ENCODE peak calls at places on chromosomes 3 and 15, in eight cellular contexts. F is GM23338; Q is tibial artery; Y is A673; L is left ventricle myocardium inferior; K is upper lobe of right lung; O is naive thymus-derived CD4-positive, alpha-beta T cell; S is uterus. U is an unnamed sample.

GRCh38 chr15:69561071-69561784 is 108.6 kb downstream of the RPLP1 start:
- DNase-seq in F (no peak), Q (no peak), Y (no peak), L (no peak), K (no peak), O (no peak), S (no peak), U (no peak)

GRCh38 chr3:71447803-71448202 is 135.7 kb downstream of the FOXP1 start:
- DNase-seq in F (no peak), Q (no peak), Y (no peak), L (no peak), K (no peak), O (no peak), S (no peak), U (no peak)

GRCh38 chr3:29333520-29333919 is 52.6 kb downstream of the RBMS3 start:
- DNase-seq in F (no peak), Q (no peak), Y (peak; percentile 45), L (no peak), K (no peak), O (no peak), S (no peak), U (no peak)

GRCh38 chr3:129003578-129004112 is 2.5 kb downstream of the EFCC1 start:
- DNase-seq in F (peak; percentile 82), Q (no peak), Y (no peak), L (no peak), K (peak; percentile 86), O (peak; percentile 66), S (no peak), U (peak; percentile 78)

GRCh38 chr15:41870689-41871081 is 23.2 kb downstream of the SPTBN5 start:
- DNase-seq in F (no peak), Q (no peak), Y (no peak), L (no peak), K (no peak), O (peak; percentile 68), S (no peak), U (no peak)

GRCh38 chr3:149299938-149300791 is 33.3 kb downstream of the TM4SF18 start:
- DNase-seq in F (no peak), Q (peak; percentile 33), Y (peak; percentile 33), L (no peak), K (no peak), O (no peak), S (peak; percentile 27), U (no peak)

GRCh38 chr3:186013312-186013711 is 75.5 kb upstream of the TRA2B start:
- DNase-seq in F (no peak), Q (no peak), Y (no peak), L (no peak), K (no peak), O (no peak), S (no peak), U (no peak)

GRCh38 chr3:64352596-64352989 is 127.3 kb upstream of the PRICKLE2 start:
- DNase-seq in F (no peak), Q (no peak), Y (no peak), L (no peak), K (no peak), O (no peak), S (no peak), U (no peak)

GRCh38 chr15:77479015-77479414 is 58.3 kb downstream of the HMG20A start:
- DNase-seq in F (no peak), Q (no peak), Y (no peak), L (no peak), K (no peak), O (no peak), S (no peak), U (no peak)

GRCh38 chr3:44995142-44995770 is 19.2 kb downstream of the EXOSC7 start:
- DNase-seq in F (no peak), Q (peak; percentile 74), Y (peak; percentile 69), L (no peak), K (no peak), O (no peak), S (peak; percentile 32), U (no peak)

GRCh38 chr15:77702211-77702957 is 69.7 kb upstream of the LINGO1 start:
- DNase-seq in F (peak; percentile 93), Q (no peak), Y (no peak), L (no peak), K (no peak), O (no peak), S (no peak), U (peak; percentile 95)

GRCh38 chr3:194472290-194472920 is 14.4 kb downstream of the ATP13A3 start:
- DNase-seq in F (peak; percentile 87), Q (no peak), Y (peak; percentile 81), L (no peak), K (no peak), O (peak; percentile 56), S (no peak), U (no peak)

GRCh38 chr3:156599475-156599874 is 44.6 kb upstream of the SSR3 start:
- DNase-seq in F (peak; percentile 8), Q (no peak), Y (no peak), L (no peak), K (no peak), O (no peak), S (no peak), U (peak; percentile 68)

GRCh38 chr3:188230962-188231361 is 77.0 kb downstream of the LPP start:
- DNase-seq in F (no peak), Q (no peak), Y (peak; percentile 48), L (no peak), K (no peak), O (no peak), S (no peak), U (no peak)

GRCh38 chr15:77975332-77976119 is 102.0 kb downstream of the TBC1D2B start:
- DNase-seq in F (no peak), Q (no peak), Y (no peak), L (peak; percentile 64), K (no peak), O (no peak), S (peak; percentile 65), U (no peak)

GRCh38 chr3:151918253-151919029 is 45.0 kb downstream of the SUCNR1 start:
- DNase-seq in F (peak; percentile 61), Q (no peak), Y (peak; percentile 73), L (no peak), K (no peak), O (peak; percentile 20), S (no peak), U (no peak)

GRCh38 chr15:83250766-83251165 is 33.7 kb downstream of the BNC1 start:
- DNase-seq in F (no peak), Q (no peak), Y (no peak), L (no peak), K (no peak), O (no peak), S (no peak), U (no peak)

GRCh38 chr3:25033407-25034029 is 394.5 kb upstream of the RARB start:
- DNase-seq in F (peak; percentile 93), Q (peak; percentile 29), Y (peak; percentile 67), L (peak; percentile 36), K (no peak), O (no peak), S (no peak), U (peak; percentile 87)

GRCh38 chr3:54197509-54197908 is 75.2 kb downstream of the CACNA2D3 start:
- DNase-seq in F (no peak), Q (no peak), Y (no peak), L (no peak), K (no peak), O (no peak), S (no peak), U (no peak)

GRCh38 chr3:10970306-10970979 is 22.1 kb upstream of the SLC6A1 start:
- DNase-seq in F (no peak), Q (no peak), Y (no peak), L (no peak), K (no peak), O (no peak), S (no peak), U (no peak)

GRCh38 chr3:49807427-49808114 is 4.5 kb downstream of the INKA1 start:
- DNase-seq in F (peak; percentile 28), Q (no peak), Y (peak; percentile 41), L (no peak), K (no peak), O (no peak), S (no peak), U (no peak)

GRCh38 chr15:66839511-66840112 is 137.6 kb downstream of the SMAD6 start:
- DNase-seq in F (no peak), Q (no peak), Y (no peak), L (no peak), K (peak; percentile 4), O (no peak), S (no peak), U (no peak)

GRCh38 chr15:88664151-88664778 is 25.4 kb downstream of the ISG20 start:
- DNase-seq in F (peak; percentile 71), Q (no peak), Y (no peak), L (no peak), K (no peak), O (peak; percentile 68), S (no peak), U (no peak)

GRCh38 chr3:8519156-8519555 is 17.5 kb downstream of the LMCD1 start:
- DNase-seq in F (no peak), Q (no peak), Y (no peak), L (no peak), K (no peak), O (no peak), S (no peak), U (no peak)
- H3K27ac ChIP-seq in F (no peak overlapping the region), Q (peak overlapping the region; percentile 74), Y (no peak overlapping the region), L (peak overlapping the region; percentile 30), K (peak overlapping the region; percentile 9), O (no peak overlapping the region), S (no peak overlapping the region), U (no peak overlapping the region)

GRCh38 chr3:73768594-73769308 is 144.0 kb upstream of the PDZRN3 start:
- DNase-seq in F (peak; percentile 16), Q (no peak), Y (no peak), L (no peak), K (no peak), O (no peak), S (no peak), U (no peak)

GRCh38 chr3:73774645-73775044 is 149.9 kb upstream of the PDZRN3 start:
- DNase-seq in F (no peak), Q (no peak), Y (no peak), L (no peak), K (no peak), O (no peak), S (no peak), U (no peak)

GRCh38 chr3:73773228-73773627 is 148.5 kb upstream of the PDZRN3 start:
- DNase-seq in F (no peak), Q (no peak), Y (no peak), L (no peak), K (no peak), O (no peak), S (no peak), U (no peak)

GRCh38 chr3:73772076-73772475 is 147.3 kb upstream of the PDZRN3 start:
- DNase-seq in F (no peak), Q (no peak), Y (no peak), L (no peak), K (no peak), O (no peak), S (no peak), U (no peak)

GRCh38 chr3:73772599-73772998 is 147.9 kb upstream of the PDZRN3 start:
- DNase-seq in F (no peak), Q (no peak), Y (no peak), L (no peak), K (no peak), O (no peak), S (no peak), U (no peak)
- H3K27ac ChIP-seq in F (no peak overlapping the region), Q (no peak overlapping the region), Y (no peak overlapping the region), L (no peak overlapping the region), K (peak overlapping the region; percentile 30), O (no peak overlapping the region), S (no peak overlapping the region), U (no peak overlapping the region)

GRCh38 chr3:31635586-31635985 is 102.9 kb downstream of the STT3B start:
- DNase-seq in F (no peak), Q (no peak), Y (no peak), L (no peak), K (no peak), O (no peak), S (no peak), U (no peak)
- H3K27ac ChIP-seq in F (no peak overlapping the region), Q (no peak overlapping the region), Y (no peak overlapping the region), L (peak overlapping the region; percentile 66), K (no peak overlapping the region), O (peak overlapping the region; percentile 45), S (no peak overlapping the region), U (no peak overlapping the region)

GRCh38 chr3:184583345-184584000 is 21.9 kb downstream of the EPHB3 start:
- DNase-seq in F (no peak), Q (no peak), Y (no peak), L (peak; percentile 71), K (no peak), O (no peak), S (no peak), U (peak; percentile 71)
- H3K27ac ChIP-seq in F (no peak overlapping the region), Q (peak overlapping the region; percentile 84), Y (no peak overlapping the region), L (peak overlapping the region; percentile 86), K (peak overlapping the region; percentile 66), O (no peak overlapping the region), S (peak overlapping the region; percentile 81), U (peak overlapping the region; percentile 97)